ENCODE peak calls at places on chromosomes 5 and 9, in ten cellular contexts. One of them, this sample, is unnamed.

GRCh38 chr9:89080193-89080592 is 88.9 kb downstream of the S1PR3 start:
- DNase-seq in iris pigment epithelial cell: no peak
- DNase-seq in activated effector memory CD4-positive, alpha-beta T cell treated with Interleukin-2 at 50 U/mL for 16 hours: no peak
- DNase-seq in RPMI7951: peak; percentile 32
- DNase-seq in activated CD4-positive, CD25-positive, alpha-beta regulatory T cell: no peak
- DNase-seq in fibroblast of the aortic adventitia: peak; percentile 75
- DNase-seq in activated naive CD4-positive, alpha-beta T cell treated with Interleukin-2 at 50 U/mL for 16 hours: no peak
- DNase-seq in HCT116: no peak
- DNase-seq in cardiac muscle cell: peak; percentile 84
- DNase-seq in left ventricle myocardium superior: peak; percentile 79
- DNase-seq in this sample: peak; percentile 48

GRCh38 chr9:78031271-78031825 is at the start of gene GNAQ:
- DNase-seq in iris pigment epithelial cell: peak; percentile 30
- DNase-seq in activated effector memory CD4-positive, alpha-beta T cell treated with Interleukin-2 at 50 U/mL for 16 hours: no peak
- DNase-seq in RPMI7951: no peak
- DNase-seq in activated CD4-positive, CD25-positive, alpha-beta regulatory T cell: no peak
- DNase-seq in fibroblast of the aortic adventitia: no peak
- DNase-seq in activated naive CD4-positive, alpha-beta T cell treated with Interleukin-2 at 50 U/mL for 16 hours: peak; percentile 47
- DNase-seq in HCT116: no peak
- DNase-seq in cardiac muscle cell: no peak
- DNase-seq in left ventricle myocardium superior: no peak
- DNase-seq in this sample: peak; percentile 56

GRCh38 chr9:136258786-136259516 is 13.3 kb upstream of the QSOX2 start:
- DNase-seq in iris pigment epithelial cell: no peak
- DNase-seq in activated effector memory CD4-positive, alpha-beta T cell treated with Interleukin-2 at 50 U/mL for 16 hours: no peak
- DNase-seq in RPMI7951: no peak
- DNase-seq in activated CD4-positive, CD25-positive, alpha-beta regulatory T cell: no peak
- DNase-seq in fibroblast of the aortic adventitia: no peak
- DNase-seq in activated naive CD4-positive, alpha-beta T cell treated with Interleukin-2 at 50 U/mL for 16 hours: no peak
- DNase-seq in HCT116: no peak
- DNase-seq in cardiac muscle cell: no peak
- DNase-seq in left ventricle myocardium superior: no peak
- DNase-seq in this sample: no peak

GRCh38 chr9:128124873-128125574 is 2.5 kb downstream of the PTGES2 start:
- DNase-seq in iris pigment epithelial cell: peak; percentile 60
- DNase-seq in activated effector memory CD4-positive, alpha-beta T cell treated with Interleukin-2 at 50 U/mL for 16 hours: peak; percentile 12
- DNase-seq in RPMI7951: no peak
- DNase-seq in activated CD4-positive, CD25-positive, alpha-beta regulatory T cell: no peak
- DNase-seq in fibroblast of the aortic adventitia: peak; percentile 57
- DNase-seq in activated naive CD4-positive, alpha-beta T cell treated with Interleukin-2 at 50 U/mL for 16 hours: peak; percentile 44
- DNase-seq in HCT116: peak; percentile 46
- DNase-seq in cardiac muscle cell: peak; percentile 64
- DNase-seq in left ventricle myocardium superior: peak; percentile 76
- DNase-seq in this sample: peak; percentile 66

GRCh38 chr5:944992-945685 is 52.5 kb downstream of the TRIP13 start:
- DNase-seq in iris pigment epithelial cell: no peak
- DNase-seq in activated effector memory CD4-positive, alpha-beta T cell treated with Interleukin-2 at 50 U/mL for 16 hours: no peak
- DNase-seq in RPMI7951: peak; percentile 96
- DNase-seq in activated CD4-positive, CD25-positive, alpha-beta regulatory T cell: no peak
- DNase-seq in fibroblast of the aortic adventitia: no peak
- DNase-seq in activated naive CD4-positive, alpha-beta T cell treated with Interleukin-2 at 50 U/mL for 16 hours: no peak
- DNase-seq in HCT116: no peak
- DNase-seq in cardiac muscle cell: no peak
- DNase-seq in left ventricle myocardium superior: no peak
- DNase-seq in this sample: no peak

GRCh38 chr5:76376141-76376900 is 26.8 kb upstream of the IQGAP2 start:
- DNase-seq in iris pigment epithelial cell: peak; percentile 49
- DNase-seq in activated effector memory CD4-positive, alpha-beta T cell treated with Interleukin-2 at 50 U/mL for 16 hours: no peak
- DNase-seq in RPMI7951: no peak
- DNase-seq in activated CD4-positive, CD25-positive, alpha-beta regulatory T cell: no peak
- DNase-seq in fibroblast of the aortic adventitia: no peak
- DNase-seq in activated naive CD4-positive, alpha-beta T cell treated with Interleukin-2 at 50 U/mL for 16 hours: no peak
- DNase-seq in HCT116: no peak
- DNase-seq in cardiac muscle cell: no peak
- DNase-seq in left ventricle myocardium superior: no peak
- DNase-seq in this sample: no peak

GRCh38 chr5:160181965-160182622 is 47.2 kb upstream of the FABP6 start:
- DNase-seq in iris pigment epithelial cell: no peak
- DNase-seq in activated effector memory CD4-positive, alpha-beta T cell treated with Interleukin-2 at 50 U/mL for 16 hours: no peak
- DNase-seq in RPMI7951: peak; percentile 65
- DNase-seq in activated CD4-positive, CD25-positive, alpha-beta regulatory T cell: no peak
- DNase-seq in fibroblast of the aortic adventitia: no peak
- DNase-seq in activated naive CD4-positive, alpha-beta T cell treated with Interleukin-2 at 50 U/mL for 16 hours: no peak
- DNase-seq in HCT116: no peak
- DNase-seq in cardiac muscle cell: no peak
- DNase-seq in left ventricle myocardium superior: no peak
- DNase-seq in this sample: no peak

GRCh38 chr9:125700791-125701190 is 6.2 kb downstream of the MAPKAP1 start:
- DNase-seq in iris pigment epithelial cell: peak; percentile 11
- DNase-seq in activated effector memory CD4-positive, alpha-beta T cell treated with Interleukin-2 at 50 U/mL for 16 hours: no peak
- DNase-seq in RPMI7951: no peak
- DNase-seq in activated CD4-positive, CD25-positive, alpha-beta regulatory T cell: no peak
- DNase-seq in fibroblast of the aortic adventitia: peak; percentile 26
- DNase-seq in activated naive CD4-positive, alpha-beta T cell treated with Interleukin-2 at 50 U/mL for 16 hours: peak; percentile 24
- DNase-seq in HCT116: no peak
- DNase-seq in cardiac muscle cell: no peak
- DNase-seq in left ventricle myocardium superior: no peak
- DNase-seq in this sample: peak; percentile 27

GRCh38 chr5:179312557-179313235 is 32.6 kb downstream of the ADAMTS2 start:
- DNase-seq in iris pigment epithelial cell: peak; percentile 32
- DNase-seq in activated effector memory CD4-positive, alpha-beta T cell treated with Interleukin-2 at 50 U/mL for 16 hours: no peak
- DNase-seq in RPMI7951: no peak
- DNase-seq in activated CD4-positive, CD25-positive, alpha-beta regulatory T cell: no peak
- DNase-seq in fibroblast of the aortic adventitia: peak; percentile 35
- DNase-seq in activated naive CD4-positive, alpha-beta T cell treated with Interleukin-2 at 50 U/mL for 16 hours: no peak
- DNase-seq in HCT116: no peak
- DNase-seq in cardiac muscle cell: no peak
- DNase-seq in left ventricle myocardium superior: no peak
- DNase-seq in this sample: peak; percentile 24

GRCh38 chr9:23824241-23825142 is 1.5 kb downstream of the ELAVL2 start:
- DNase-seq in iris pigment epithelial cell: peak; percentile 13
- DNase-seq in activated effector memory CD4-positive, alpha-beta T cell treated with Interleukin-2 at 50 U/mL for 16 hours: no peak
- DNase-seq in RPMI7951: peak; percentile 44
- DNase-seq in activated CD4-positive, CD25-positive, alpha-beta regulatory T cell: no peak
- DNase-seq in fibroblast of the aortic adventitia: peak; percentile 0
- DNase-seq in activated naive CD4-positive, alpha-beta T cell treated with Interleukin-2 at 50 U/mL for 16 hours: no peak
- DNase-seq in HCT116: no peak
- DNase-seq in cardiac muscle cell: no peak
- DNase-seq in left ventricle myocardium superior: no peak
- DNase-seq in this sample: peak; percentile 65

This sample was measured in adipocyte.